ENCODE peak calls at places on chromosome 5, in ten cellular contexts. P is NCI-H2171, J is AG10803, G is dermis blood vessel endothelial cell, Y is T-cell, K is renal cortical epithelial cell, Z is left ventricle myocardium inferior, D is GM13977, V is CD14-positive monocyte, A is NCI-H82. H is an unnamed sample.

GRCh38 chr5:67268233-67269011 is 71.8 kb upstream of the CD180 start:
- DNase-seq in P (peak), J (peak), G (peak), Y (no peak), K (peak), Z (peak), D (no peak), V (no peak), A (no peak), H (no peak)

GRCh38 chr5:45101146-45101545 is 292.4 kb downstream of the MRPS30 start:
- DNase-seq in P (no peak), J (no peak), G (no peak), Y (no peak), K (no peak), Z (no peak), D (no peak), V (no peak), A (no peak), H (no peak)

GRCh38 chr5:126801992-126802294 is 25.0 kb downstream of the LMNB1 start:
- DNase-seq in P (no peak), J (peak), G (peak), Y (no peak), K (peak), Z (no peak), D (no peak), V (no peak), A (no peak), H (no peak)

GRCh38 chr5:79173626-79174025 is 62.0 kb downstream of the BHMT start:
- DNase-seq in P (no peak), J (no peak), G (no peak), Y (no peak), K (no peak), Z (no peak), D (no peak), V (no peak), A (no peak), H (no peak)

GRCh38 chr5:17805426-17805825 is 171.2 kb downstream of the TAF11L14 start:
- DNase-seq in P (peak), J (no peak), G (no peak), Y (no peak), K (no peak), Z (no peak), D (no peak), V (no peak), A (no peak), H (no peak)

GRCh38 chr5:136055612-136056302 is 27.0 kb downstream of the TGFBI start:
- DNase-seq in P (no peak), J (no peak), G (no peak), Y (no peak), K (no peak), Z (no peak), D (no peak), V (no peak), A (no peak), H (no peak)

GRCh38 chr5:41925555-41925946 is 470 bp downstream of the FBXO4 start:
- DNase-seq in P (peak), J (peak), G (peak), Y (no peak), K (peak), Z (peak), D (no peak), V (no peak), A (no peak), H (no peak)

GRCh38 chr5:90399251-90399650 is 10.3 kb downstream of the CETN3 start:
- DNase-seq in P (no peak), J (no peak), G (no peak), Y (no peak), K (no peak), Z (no peak), D (no peak), V (no peak), A (no peak), H (no peak)

GRCh38 chr5:12848709-12849108 is 944.5 kb upstream of the CTNND2 start:
- DNase-seq in P (no peak), J (no peak), G (no peak), Y (no peak), K (no peak), Z (no peak), D (no peak), V (no peak), A (no peak), H (no peak)

GRCh38 chr5:39224196-39224754 is 4.9 kb upstream of the FYB1 start:
- DNase-seq in P (no peak), J (peak), G (no peak), Y (no peak), K (peak), Z (no peak), D (no peak), V (peak), A (peak), H (no peak)

GRCh38 chr5:141519605-141520288 is 30.9 kb downstream of the PCDHGC5 start:
- DNase-seq in P (no peak), J (no peak), G (no peak), Y (no peak), K (no peak), Z (no peak), D (no peak), V (no peak), A (no peak), H (no peak)

GRCh38 chr5:72109625-72110024 is 2.4 kb downstream of the MAP1B start:
- DNase-seq in P (no peak), J (no peak), G (peak), Y (no peak), K (no peak), Z (no peak), D (no peak), V (no peak), A (peak), H (no peak)

GRCh38 chr5:55694152-55694830 is 17.8 kb downstream of the SLC38A9 start:
- DNase-seq in P (peak), J (peak), G (peak), Y (no peak), K (peak), Z (no peak), D (no peak), V (no peak), A (peak), H (no peak)

GRCh38 chr5:2690293-2690692 is 61.2 kb downstream of the IRX2 start:
- DNase-seq in P (no peak), J (no peak), G (no peak), Y (no peak), K (no peak), Z (no peak), D (no peak), V (no peak), A (no peak), H (no peak)

GRCh38 chr5:142844881-142845280 is 74.7 kb downstream of the ARHGAP26 start:
- DNase-seq in P (no peak), J (no peak), G (no peak), Y (no peak), K (no peak), Z (no peak), D (no peak), V (no peak), A (no peak), H (no peak)

GRCh38 chr5:138726848-138727247 is 26.4 kb upstream of the CTNNA1 start:
- DNase-seq in P (no peak), J (no peak), G (no peak), Y (no peak), K (no peak), Z (no peak), D (no peak), V (no peak), A (no peak), H (no peak)

GRCh38 chr5:124742983-124743533 is 3.4 kb downstream of the ZNF608 start:
- DNase-seq in P (no peak), J (peak), G (peak), Y (no peak), K (peak), Z (no peak), D (peak), V (no peak), A (peak), H (no peak)

GRCh38 chr5:112006721-112007120 is 249.7 kb upstream of the NREP start:
- DNase-seq in P (no peak), J (peak), G (no peak), Y (no peak), K (no peak), Z (no peak), D (no peak), V (no peak), A (no peak), H (no peak)

GRCh38 chr5:169534311-169534880 is 49.2 kb upstream of the SPDL1 start:
- DNase-seq in P (no peak), J (peak), G (no peak), Y (no peak), K (no peak), Z (no peak), D (no peak), V (no peak), A (no peak), H (no peak)

GRCh38 chr5:126525630-126526245 is 69.3 kb downstream of the ALDH7A1 start:
- DNase-seq in P (no peak), J (no peak), G (peak), Y (no peak), K (peak), Z (peak), D (no peak), V (no peak), A (no peak), H (no peak)

GRCh38 chr5:52989025-52989780 is at the start of gene ITGA2:
- DNase-seq in P (no peak), J (peak), G (peak), Y (no peak), K (peak), Z (peak), D (peak), V (peak), A (peak), H (peak)

GRCh38 chr5:6576861-6577501 is 55.9 kb downstream of the NSUN2 start:
- DNase-seq in P (no peak), J (peak), G (peak), Y (no peak), K (peak), Z (no peak), D (peak), V (no peak), A (peak), H (no peak)

GRCh38 chr5:28344803-28345433 is 1306.5 kb upstream of the CDH9 start:
- DNase-seq in P (no peak), J (no peak), G (no peak), Y (no peak), K (peak), Z (no peak), D (peak), V (no peak), A (peak), H (no peak)

GRCh38 chr5:150538007-150538917 is 30.3 kb downstream of the NDST1 start:
- DNase-seq in P (no peak), J (peak), G (no peak), Y (no peak), K (no peak), Z (peak), D (no peak), V (no peak), A (no peak), H (no peak)

GRCh38 chr5:9361835-9362234 is 184.0 kb downstream of the SEMA5A start:
- DNase-seq in P (no peak), J (peak), G (no peak), Y (peak), K (peak), Z (peak), D (peak), V (no peak), A (peak), H (peak)